ENCODE peak calls at places on chromosome 11, in seven cellular contexts. S is CD8-positive, alpha-beta T cell; N is trophoblast cell; V is thoracic aorta; G is stomach; C is GM23248; I is aorta. O is an unnamed sample.

GRCh38 chr11:114307524-114308203 is 11.5 kb downstream of the NNMT start:
- DNase-seq in G (peak), I (peak), N (no peak), C (peak), V (no peak), S (no peak), O (no peak)

GRCh38 chr11:124920870-124921609 is 2.0 kb downstream of the HEPN1 start:
- DNase-seq in C (peak), G (peak), V (no peak), N (peak), S (peak), I (peak), O (no peak)

GRCh38 chr11:26474401-26474800 is 97.7 kb downstream of the MUC15 start:
- DNase-seq in C (no peak), N (no peak), S (no peak), G (no peak), V (no peak), I (no peak), O (no peak)

GRCh38 chr11:70675697-70676374 is 277.5 kb downstream of the CTTN start:
- DNase-seq in S (no peak), V (no peak), I (no peak), N (no peak), C (peak), G (no peak), O (no peak)

GRCh38 chr11:130623909-130624668 is 175.6 kb downstream of the ADAMTS15 start:
- DNase-seq in V (no peak), S (no peak), G (no peak), I (no peak), C (no peak), N (no peak), O (no peak)

GRCh38 chr11:114311946-114312345 is 15.7 kb downstream of the NNMT start:
- DNase-seq in V (no peak), N (no peak), G (no peak), I (no peak), C (no peak), S (no peak), O (no peak)

GRCh38 chr11:1158681-1159525 is 1.1 kb downstream of the MUC5AC start:
- DNase-seq in C (no peak), N (no peak), V (no peak), I (peak), G (peak), S (no peak), O (no peak)

GRCh38 chr11:109222730-109223129 is 199.3 kb upstream of the C11orf87 start:
- DNase-seq in I (no peak), V (no peak), G (no peak), C (no peak), S (no peak), N (no peak), O (no peak)

GRCh38 chr11:44065851-44066731 is at the start of gene ACCS:
- DNase-seq in N (peak), S (peak), G (peak), I (peak), V (peak), C (peak), O (peak)

GRCh38 chr11:30960387-30960992 is 374.3 kb upstream of the MPPED2 start:
- DNase-seq in N (peak), S (no peak), C (peak), G (no peak), V (no peak), I (no peak), O (peak)

GRCh38 chr11:35098850-35099249 is 40.1 kb upstream of the CD44 start:
- DNase-seq in N (no peak), I (no peak), C (no peak), V (no peak), G (no peak), S (no peak), O (no peak)
- H3K27ac ChIP-seq in N (no peak), I (peak), C (peak), V (peak), G (no peak), S (no peak), O (no peak)

DNA sequence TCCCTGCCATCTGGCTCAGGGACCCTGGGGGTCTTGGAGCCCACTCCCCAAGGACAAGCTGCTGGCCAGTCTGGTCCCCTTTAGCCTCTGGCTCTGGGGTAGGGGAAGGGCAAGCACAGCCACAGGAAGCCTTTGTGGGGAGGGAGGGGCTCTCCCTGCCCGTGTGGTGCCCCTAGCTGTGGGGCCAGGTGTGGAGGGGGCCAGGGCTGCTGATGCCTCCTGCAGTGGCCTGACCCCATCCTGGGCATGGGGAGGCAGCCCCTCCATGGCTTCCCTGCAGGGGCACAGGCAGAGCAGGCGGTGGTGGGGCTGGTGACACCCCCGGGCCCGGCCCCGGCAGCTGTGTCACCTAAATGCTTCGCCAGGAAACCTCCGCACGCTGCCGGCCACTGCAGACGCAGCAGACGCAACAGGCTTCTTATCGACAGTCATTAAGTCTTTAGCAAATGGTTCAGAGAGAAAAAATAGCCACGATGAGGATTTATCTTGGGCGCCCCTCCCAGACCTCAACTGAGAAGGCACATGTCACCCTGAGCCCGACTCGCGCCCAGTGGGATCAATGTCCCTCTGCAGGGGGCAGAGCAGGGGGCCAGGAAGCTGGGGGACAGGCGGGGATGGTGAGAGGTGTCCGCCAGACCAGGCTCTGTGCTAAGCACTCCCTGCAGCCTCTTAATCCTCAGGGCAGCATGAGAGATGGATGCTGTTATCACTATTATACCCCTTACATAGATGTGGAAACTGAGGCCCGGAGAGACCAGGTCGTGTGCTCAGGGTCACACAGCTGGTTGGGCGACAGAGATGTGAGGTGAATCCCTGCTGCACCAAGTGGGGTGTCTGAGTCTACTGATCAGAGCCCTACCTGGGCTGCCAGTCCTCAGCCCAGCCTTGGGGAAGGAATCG is 33.9 kb downstream of the FLRT1 start:
- DNase-seq in S (no peak), I (no peak), G (no peak), V (no peak), C (no peak), N (no peak), O (no peak)
- H3K27ac ChIP-seq in S (no peak), I (no peak), G (no peak), V (no peak), C (no peak), N (no peak), O (peak)

GRCh38 chr11:7672960-7673723 is at the start of gene CYB5R2:
- DNase-seq in N (peak), I (peak), S (no peak), C (peak), G (peak), V (peak), O (no peak)
- H3K27ac ChIP-seq in N (peak), I (peak), S (no peak), C (no peak), G (peak), V (peak), O (peak)

GRCh38 chr11:122229078-122229477 is 113.1 kb upstream of the BLID start:
- DNase-seq in I (no peak), N (no peak), S (no peak), V (no peak), G (no peak), C (peak), O (no peak)
- H3K27ac ChIP-seq in I (no peak), N (no peak), S (no peak), V (no peak), G (no peak), C (peak), O (no peak)

GRCh38 chr11:78818201-78818600 is 243.5 kb upstream of the NARS2 start:
- DNase-seq in V (no peak), G (no peak), C (no peak), S (no peak), N (peak), I (no peak), O (no peak)
- H3K27ac ChIP-seq in V (no peak), G (no peak), C (no peak), S (no peak), N (no peak), I (no peak), O (no peak)

GRCh38 chr11:119705362-119705761 is 23.6 kb downstream of the NECTIN1 start:
- DNase-seq in I (no peak), V (no peak), C (no peak), G (no peak), N (no peak), S (no peak), O (no peak)

GRCh38 chr11:119702261-119702591 is 26.8 kb downstream of the NECTIN1 start:
- DNase-seq in G (no peak), I (no peak), V (no peak), C (no peak), N (no peak), S (no peak), O (no peak)

GRCh38 chr11:119706887-119707286 is 22.1 kb downstream of the NECTIN1 start:
- DNase-seq in I (no peak), G (no peak), N (no peak), S (no peak), C (no peak), V (no peak), O (no peak)

GRCh38 chr11:119706029-119706428 is 23.0 kb downstream of the NECTIN1 start:
- DNase-seq in V (no peak), S (no peak), N (no peak), I (no peak), G (no peak), C (no peak), O (no peak)

GRCh38 chr11:119704849-119705248 is 24.2 kb downstream of the NECTIN1 start:
- DNase-seq in G (no peak), V (no peak), C (no peak), S (no peak), N (no peak), I (no peak), O (no peak)
- H3K27ac ChIP-seq in G (no peak), V (no peak), C (no peak), S (no peak), N (no peak), I (no peak), O (no peak)

DNA sequence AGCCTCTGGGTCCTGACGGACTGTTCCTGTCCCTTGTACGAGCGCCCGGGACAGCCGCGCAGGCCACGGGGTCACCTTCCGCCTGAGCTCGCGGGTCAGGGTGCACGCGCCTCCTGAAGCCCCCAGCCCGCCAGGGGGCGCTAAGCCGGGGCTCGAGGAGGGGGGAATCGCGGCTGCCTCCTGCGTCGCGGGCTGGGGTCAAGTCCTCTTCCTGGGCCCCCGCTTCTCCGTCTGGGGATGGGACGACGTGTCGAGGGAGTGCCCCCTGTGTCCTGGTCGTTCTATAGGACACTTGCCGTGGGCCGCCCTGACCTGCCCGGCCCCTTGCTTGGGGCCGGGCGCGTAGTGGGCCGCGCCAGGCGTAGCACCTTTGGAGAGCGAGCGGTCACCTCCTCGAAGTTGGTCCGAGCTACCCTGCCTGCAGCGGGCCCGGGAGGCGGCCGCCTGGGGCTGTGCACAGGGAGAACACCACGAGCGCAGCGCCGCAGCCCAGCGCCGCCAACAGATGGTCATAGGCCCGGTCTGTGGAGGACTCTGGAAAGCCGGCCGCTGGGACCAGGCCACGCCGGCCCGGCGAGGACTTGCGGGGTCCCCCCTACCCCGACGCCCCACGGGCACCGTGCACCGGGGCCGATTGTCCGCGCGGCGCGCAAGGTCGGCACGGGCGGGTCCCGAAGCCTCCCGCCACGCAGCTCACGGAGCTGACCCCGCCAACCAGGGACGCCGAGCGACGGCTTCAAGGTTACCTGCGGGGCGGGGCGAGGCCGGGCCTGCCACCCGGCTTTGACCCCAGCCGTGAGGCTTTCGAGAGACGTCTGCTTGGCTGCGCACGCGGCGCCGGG is 2.7 kb upstream of the WNT11 start:
- DNase-seq in G (peak), I (peak), S (peak), C (peak), V (no peak), N (peak), O (no peak)
- H3K27ac ChIP-seq in G (no peak), I (no peak), S (no peak), C (no peak), V (no peak), N (no peak), O (no peak)

DNA sequence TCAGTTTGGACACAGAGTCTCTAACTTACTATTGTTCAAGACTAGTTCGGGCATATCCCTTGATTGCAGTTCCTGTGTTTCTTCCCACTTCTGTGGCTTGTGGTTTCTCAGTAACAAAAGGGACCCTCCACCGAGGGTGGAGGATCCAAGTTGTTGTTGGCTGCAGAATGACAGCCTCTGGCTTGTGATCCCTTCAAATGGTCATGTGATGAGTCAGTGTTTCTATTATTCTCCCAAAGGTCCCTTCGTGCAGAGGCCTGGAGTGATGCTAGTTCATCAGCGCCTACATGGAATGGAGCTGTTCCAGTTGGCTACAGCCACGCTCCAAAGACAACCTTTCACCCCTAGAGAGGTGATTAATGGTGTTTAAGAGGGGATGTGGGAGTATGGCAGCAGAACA is 2.6 kb upstream of the VWCE start:
- DNase-seq in G (no peak), S (no peak), V (no peak), I (no peak), N (peak), C (peak), O (no peak)
- H3K27ac ChIP-seq in G (no peak), S (no peak), V (no peak), I (no peak), N (peak), C (peak), O (peak)

GRCh38 chr11:128523616-128524015 is 63.7 kb downstream of the ETS1 start:
- DNase-seq in C (peak), G (no peak), N (peak), S (no peak), V (no peak), I (no peak), O (no peak)
- H3K27ac ChIP-seq in C (peak), G (no peak), N (peak), S (peak), V (peak), I (peak), O (no peak)

GRCh38 chr11:12439615-12440014 is 62.2 kb downstream of the PARVA start:
- DNase-seq in V (no peak), C (no peak), S (no peak), I (no peak), G (no peak), N (no peak), O (no peak)
- H3K27ac ChIP-seq in V (no peak), C (no peak), S (no peak), I (no peak), G (no peak), N (no peak), O (no peak)

O was measured in caudate nucleus.